ENCODE peak calls at places on chromosomes 3 and 15, in five cellular contexts. W is esophagus muscularis mucosa; B is GM20000; N is A549; H is stimulated activated CD8-positive, alpha-beta memory T cell treated with anti-CD3 and anti-CD28 coated beads, Interleukin-2, amount 100 ng/mL, for 1 hour. Y is an unnamed sample.

GRCh38 chr15:99403597-99403996 is 152.3 kb downstream of the LRRC28 start:
- DNase-seq in W (no peak), B (no peak), N (no peak), H (no peak), Y (no peak)

GRCh38 chr3:148998715-148999413 is 7.5 kb downstream of the GYG1 start:
- DNase-seq in W (no peak), B (no peak), N (no peak), H (no peak), Y (no peak)

GRCh38 chr15:70259030-70259424 is 161.3 kb upstream of the TLE3 start:
- DNase-seq in W (peak), B (no peak), N (no peak), H (no peak), Y (no peak)

GRCh38 chr15:40155270-40155910 is 5.5 kb upstream of the BUB1B start:
- DNase-seq in W (peak), B (no peak), N (no peak), H (no peak), Y (no peak)

GRCh38 chr3:35141406-35141805 is 497.9 kb upstream of the ARPP21 start:
- DNase-seq in W (no peak), B (no peak), N (no peak), H (no peak), Y (no peak)

GRCh38 chr15:23516866-23517265 is 48.6 kb upstream of the MKRN3 start:
- DNase-seq in W (no peak), B (no peak), N (no peak), H (no peak), Y (no peak)

GRCh38 chr3:3013299-3013698 is 96.9 kb downstream of the IL5RA start:
- DNase-seq in W (no peak), B (no peak), N (no peak), H (no peak), Y (no peak)

GRCh38 chr15:70362911-70363310 is 265.2 kb upstream of the TLE3 start:
- DNase-seq in W (no peak), B (peak), N (no peak), H (no peak), Y (no peak)

GRCh38 chr3:11749486-11749885 is 97.2 kb downstream of the TAMM41 start:
- DNase-seq in W (no peak), B (no peak), N (no peak), H (no peak), Y (no peak)

GRCh38 chr3:129282727-129283327 is 4.2 kb downstream of the HMCES start:
- DNase-seq in W (no peak), B (peak), N (no peak), H (no peak), Y (no peak)

GRCh38 chr3:169604568-169604967 is 58.9 kb downstream of the MECOM start:
- DNase-seq in W (no peak), B (no peak), N (no peak), H (no peak), Y (no peak)